ENCODE peak calls at places on chromosomes 1 and 21, in six cellular contexts. L is mesendoderm, N is IMR-90, C is mesenchymal stem cell, O is H1, D is H9. P is an unnamed sample.

GRCh38 chr1:97137862-97138514 is 416.4 kb downstream of the PTBP2 start:
- DNase-seq in L (peak; percentile 75), N (peak; percentile 78), C (peak; percentile 73), O (no peak), D (peak; percentile 44), P (peak; percentile 20)

GRCh38 chr1:92563457-92564216 is 76.9 kb upstream of the GFI1 start:
- DNase-seq in L (no peak), N (no peak), C (no peak), O (no peak), D (no peak), P (no peak)

GRCh38 chr1:117795190-117795589 is 134.2 kb downstream of the GDAP2 start:
- DNase-seq in L (peak; percentile 11), N (peak; percentile 94), C (peak; percentile 38), O (no peak), D (no peak), P (no peak)

GRCh38 chr1:29793101-29793546 is 556.8 kb downstream of the PTPRU start:
- DNase-seq in L (peak; percentile 94), N (peak; percentile 72), C (peak; percentile 65), O (peak; percentile 62), D (peak; percentile 90), P (peak; percentile 89)

GRCh38 chr1:203807211-203807610 is 11.8 kb downstream of the ZBED6 start:
- DNase-seq in L (no peak), N (peak; percentile 95), C (no peak), O (no peak), D (no peak), P (no peak)

GRCh38 chr1:62800825-62801306 is 16.9 kb downstream of the ATG4C start:
- DNase-seq in L (no peak), N (peak; percentile 84), C (peak; percentile 64), O (no peak), D (no peak), P (no peak)

GRCh38 chr1:116311756-116312691 is 61.0 kb upstream of the ATP1A1 start:
- DNase-seq in L (no peak), N (no peak), C (no peak), O (no peak), D (no peak), P (peak; percentile 41)

GRCh38 chr1:213055767-213056166 is 4.7 kb downstream of the RPS6KC1 start:
- DNase-seq in L (no peak), N (no peak), C (no peak), O (no peak), D (no peak), P (no peak)

GRCh38 chr1:178633068-178633467 is 92.0 kb upstream of the RALGPS2 start:
- DNase-seq in L (peak; percentile 70), N (peak; percentile 95), C (peak; percentile 62), O (no peak), D (no peak), P (no peak)

GRCh38 chr1:30446100-30446499 is 277.3 kb downstream of the MATN1 start:
- DNase-seq in L (no peak), N (no peak), C (no peak), O (no peak), D (peak; percentile 17), P (no peak)

GRCh38 chr1:13828454-13829151 is 128.6 kb downstream of the PRDM2 start:
- DNase-seq in L (peak; percentile 79), N (no peak), C (no peak), O (peak; percentile 65), D (peak; percentile 89), P (no peak)

GRCh38 chr1:35707253-35708178 is 11.2 kb downstream of the C1orf216 start:
- DNase-seq in L (peak; percentile 74), N (no peak), C (peak; percentile 18), O (no peak), D (peak; percentile 80), P (peak; percentile 81)

GRCh38 chr1:25197982-25198681 is 34.2 kb downstream of the SYF2 start:
- DNase-seq in L (no peak), N (no peak), C (no peak), O (no peak), D (no peak), P (no peak)

GRCh38 chr1:97904528-97904927 is 16.3 kb downstream of the DPYD start:
- DNase-seq in L (peak; percentile 2), N (peak; percentile 54), C (peak; percentile 62), O (no peak), D (no peak), P (no peak)

GRCh38 chr1:170586321-170586855 is 54.4 kb downstream of the GORAB start:
- DNase-seq in L (peak; percentile 54), N (no peak), C (no peak), O (no peak), D (no peak), P (peak; percentile 63)

GRCh38 chr1:101713760-101714159 is 283.0 kb downstream of the OLFM3 start:
- DNase-seq in L (no peak), N (no peak), C (no peak), O (no peak), D (no peak), P (no peak)

GRCh38 chr1:15475737-15476314 is at the start of gene CELA2B:
- DNase-seq in L (no peak), N (no peak), C (no peak), O (no peak), D (no peak), P (no peak)

GRCh38 chr1:89608627-89609338 is 24.1 kb upstream of the LRRC8C start:
- DNase-seq in L (no peak), N (no peak), C (no peak), O (no peak), D (no peak), P (no peak)

GRCh38 chr21:41601573-41602371 is 93.8 kb upstream of the TMPRSS2 start:
- DNase-seq in L (no peak), N (peak; percentile 13), C (no peak), O (no peak), D (no peak), P (no peak)

GRCh38 chr1:188719735-188720134 is 1757.9 kb downstream of the BRINP3 start:
- DNase-seq in L (no peak), N (no peak), C (no peak), O (no peak), D (no peak), P (no peak)

GRCh38 chr21:20943476-20944085 is 54.6 kb upstream of the NCAM2 start:
- DNase-seq in L (no peak), N (no peak), C (no peak), O (no peak), D (no peak), P (no peak)

GRCh38 chr1:236522937-236523703 is 662 bp upstream of the LGALS8 start:
- DNase-seq in L (no peak), N (no peak), C (peak; percentile 26), O (no peak), D (peak; percentile 48), P (no peak)

GRCh38 chr21:33155457-33155856 is 74.3 kb upstream of the IFNAR2 start:
- DNase-seq in L (no peak), N (no peak), C (no peak), O (no peak), D (no peak), P (no peak)

GRCh38 chr1:210626341-210626740 is 297.6 kb downstream of the HHAT start:
- DNase-seq in L (no peak), N (no peak), C (no peak), O (no peak), D (no peak), P (no peak)

GRCh38 chr1:159014003-159014571 is 4.4 kb downstream of the IFI16 start:
- DNase-seq in L (no peak), N (no peak), C (no peak), O (no peak), D (no peak), P (no peak)
- H2BK15ac ChIP-seq in L (no peak overlapping the region), N (no peak overlapping the region), C (no peak overlapping the region), O (no peak overlapping the region), D (no peak overlapping the region), P (no peak overlapping the region)

GRCh38 chr1:12518956-12519707 is 98.9 kb downstream of the DHRS3 start:
- DNase-seq in L (no peak), N (peak; percentile 63), C (peak; percentile 75), O (no peak), D (no peak), P (no peak)
- H2BK15ac ChIP-seq in L (no peak overlapping the region), N (peak overlapping the region; percentile 36), C (no peak overlapping the region), O (no peak overlapping the region), D (no peak overlapping the region), P (peak overlapping the region; percentile 3)

GRCh38 chr1:107407011-107407410 is 266.2 kb downstream of the NTNG1 start:
- DNase-seq in L (no peak), N (no peak), C (no peak), O (no peak), D (no peak), P (no peak)
- H2BK15ac ChIP-seq in L (no peak overlapping the region), N (no peak overlapping the region), C (no peak overlapping the region), O (no peak overlapping the region), D (no peak overlapping the region), P (no peak overlapping the region)

DNA sequence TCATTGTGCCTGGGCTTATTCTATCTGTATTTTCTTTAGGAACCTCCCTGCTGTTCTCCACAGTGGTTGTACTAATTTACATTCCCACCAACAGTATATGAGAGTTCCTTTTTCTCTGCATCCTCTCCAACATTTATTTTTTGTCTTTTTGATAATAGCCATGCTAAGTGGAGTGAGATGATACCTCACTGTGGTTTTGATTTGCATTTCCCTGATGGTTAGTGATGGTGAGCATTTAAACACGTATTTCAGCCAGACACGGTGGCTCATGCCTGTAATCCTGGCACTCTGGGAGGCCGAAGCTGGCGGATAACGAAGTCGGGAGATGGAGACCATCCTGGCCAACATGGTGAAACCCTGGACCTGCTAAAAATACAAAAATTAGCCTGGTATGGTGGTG is 57.9 kb downstream of the SLAMF6 start:
- DNase-seq in L (no peak), N (no peak), C (no peak), O (no peak), D (no peak), P (no peak)
- H2BK15ac ChIP-seq in L (no peak overlapping the region), N (no peak overlapping the region), C (no peak overlapping the region), O (no peak overlapping the region), D (no peak overlapping the region), P (no peak overlapping the region)

GRCh38 chr1:113542221-113542701 is 151.9 kb downstream of the MAGI3 start:
- DNase-seq in L (no peak), N (peak; percentile 95), C (peak; percentile 93), O (no peak), D (no peak), P (no peak)

GRCh38 chr1:113540328-113540727 is 150.0 kb downstream of the MAGI3 start:
- DNase-seq in L (no peak), N (no peak), C (no peak), O (no peak), D (no peak), P (no peak)

GRCh38 chr1:113538225-113538624 is 147.9 kb downstream of the MAGI3 start:
- DNase-seq in L (no peak), N (no peak), C (no peak), O (no peak), D (no peak), P (no peak)

GRCh38 chr1:113543110-113543509 is 152.8 kb downstream of the MAGI3 start:
- DNase-seq in L (no peak), N (no peak), C (no peak), O (no peak), D (no peak), P (no peak)

DNA sequence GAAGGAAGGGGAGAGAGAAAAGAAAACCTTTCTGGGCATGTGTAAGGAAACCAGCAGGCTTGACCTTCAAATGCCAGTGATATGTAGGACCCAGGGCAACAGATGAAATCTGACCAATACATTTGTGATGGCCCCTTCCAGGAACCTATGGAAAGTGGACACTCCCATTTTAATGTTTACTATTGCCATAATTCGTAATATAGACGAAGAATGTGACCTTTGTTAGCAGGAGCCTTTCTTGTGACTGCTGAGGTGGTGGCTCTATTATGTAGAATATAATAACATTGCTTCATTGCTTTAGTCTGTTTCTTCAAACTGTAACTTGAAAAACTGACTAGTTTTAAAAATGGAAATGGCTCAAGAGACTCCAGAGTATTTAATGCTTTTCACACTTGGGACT is 150.8 kb downstream of the MAGI3 start:
- DNase-seq in L (no peak), N (no peak), C (no peak), O (no peak), D (no peak), P (no peak)
- H2BK15ac ChIP-seq in L (no peak overlapping the region), N (peak overlapping the region; percentile 42), C (no peak overlapping the region), O (no peak overlapping the region), D (no peak overlapping the region), P (no peak overlapping the region)